ENCODE peak calls at places on chromosomes 13 and 19, in nine cellular contexts. J is fibroblast of lung, L is HCT116, B is endodermal cell, E is neuronal stem cell, G is astrocyte, I is mammary epithelial cell, F is Karpas-422, H is K562. M is an unnamed sample. For H3K27me3 and H3K4me1, the result is how much of the 10 kb centered on the place peaks cover.

GRCh38 chr13:98576963-98577822 is at the start of gene STK24:
- DNase-seq in J (peak), L (no peak), B (peak), E (peak), G (peak), I (peak), F (peak), H (peak), M (peak)

GRCh38 chr13:105513448-105513847 is 1022.0 kb downstream of the EFNB2 start:
- DNase-seq in J (no peak), L (no peak), B (no peak), E (no peak), G (no peak), I (no peak), F (no peak), H (no peak), M (no peak)

GRCh38 chr19:28334419-28334818 is 878.5 kb downstream of the UQCRFS1 start:
- DNase-seq in J (no peak), L (no peak), B (no peak), E (no peak), G (no peak), I (peak), F (no peak), H (no peak), M (no peak)

GRCh38 chr13:98490195-98490771 is 86.6 kb downstream of the STK24 start:
- DNase-seq in J (no peak), L (no peak), B (peak), E (no peak), G (no peak), I (no peak), F (no peak), H (no peak), M (no peak)

GRCh38 chr13:26502826-26503225 is 54.7 kb upstream of the WASF3 start:
- DNase-seq in J (peak), L (no peak), B (peak), E (no peak), G (peak), I (peak), F (no peak), H (no peak), M (no peak)

GRCh38 chr13:80824231-80824630 is 483.3 kb upstream of the SPRY2 start:
- DNase-seq in J (peak), L (no peak), B (no peak), E (no peak), G (peak), I (no peak), F (no peak), H (no peak), M (no peak)

GRCh38 chr19:49921871-49922755 is 6.9 kb upstream of the ATF5 start:
- DNase-seq in J (peak), L (no peak), B (peak), E (no peak), G (peak), I (peak), F (no peak), H (no peak), M (no peak)

GRCh38 chr13:36966404-36966803 is 32.7 kb downstream of the ALG5 start:
- DNase-seq in J (no peak), L (no peak), B (no peak), E (no peak), G (no peak), I (no peak), F (no peak), H (no peak), M (no peak)

GRCh38 chr13:72204291-72204690 is 337.3 kb upstream of the DACH1 start:
- DNase-seq in J (peak), L (peak), B (no peak), E (no peak), G (peak), I (peak), F (no peak), H (no peak), M (no peak)

GRCh38 chr19:7442423-7442822 is 46.4 kb downstream of the PEX11G start:
- DNase-seq in J (no peak), L (no peak), B (no peak), E (no peak), G (no peak), I (no peak), F (no peak), H (no peak), M (no peak)

GRCh38 chr19:16330368-16330801 is 5.8 kb downstream of the KLF2 start:
- DNase-seq in J (peak), L (peak), B (peak), E (no peak), G (peak), I (peak), F (peak), H (peak), M (peak)

GRCh38 chr19:7199613-7200533 is 94.3 kb downstream of the INSR start:
- DNase-seq in J (no peak), L (peak), B (peak), E (no peak), G (no peak), I (no peak), F (no peak), H (no peak), M (peak)

GRCh38 chr13:41099986-41100385 is 32.6 kb downstream of the KBTBD6 start:
- DNase-seq in J (no peak), L (no peak), B (no peak), E (no peak), G (no peak), I (no peak), F (no peak), H (no peak), M (no peak)

GRCh38 chr19:40802300-40803169 is 3.5 kb downstream of the EGLN2 start:
- DNase-seq in J (no peak), L (no peak), B (no peak), E (no peak), G (no peak), I (no peak), F (peak), H (no peak), M (peak)
- H3K27me3 ChIP-seq in J (under half), L (under half), B (under half), E (under half), G (under half), I (under half), F (under half), H (under half), M (under half)

DNA sequence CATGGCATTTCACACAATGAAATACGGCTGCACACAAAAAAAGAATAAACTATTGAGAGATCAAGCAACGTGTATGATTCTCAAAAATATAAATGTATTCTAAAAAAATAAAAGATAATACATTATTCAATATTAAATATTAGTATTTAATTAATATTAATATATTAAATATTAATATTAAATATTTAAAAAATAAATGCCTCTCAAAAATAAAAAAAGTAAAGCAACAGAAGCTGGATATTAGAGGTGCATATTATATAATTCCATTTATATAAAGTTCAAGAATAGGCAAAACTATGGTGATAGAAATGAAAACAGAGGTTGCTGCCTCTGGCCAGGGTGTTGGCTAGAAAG is 57.1 kb downstream of the GADD45B start:
- DNase-seq in J (no peak), L (no peak), B (no peak), E (no peak), G (no peak), I (no peak), F (no peak), H (no peak), M (no peak)
- H3K9ac ChIP-seq in J (no peak), L (peak), B (peak), E (no peak), G (no peak), I (no peak), F (no peak), H (no peak), M (no peak)

DNA sequence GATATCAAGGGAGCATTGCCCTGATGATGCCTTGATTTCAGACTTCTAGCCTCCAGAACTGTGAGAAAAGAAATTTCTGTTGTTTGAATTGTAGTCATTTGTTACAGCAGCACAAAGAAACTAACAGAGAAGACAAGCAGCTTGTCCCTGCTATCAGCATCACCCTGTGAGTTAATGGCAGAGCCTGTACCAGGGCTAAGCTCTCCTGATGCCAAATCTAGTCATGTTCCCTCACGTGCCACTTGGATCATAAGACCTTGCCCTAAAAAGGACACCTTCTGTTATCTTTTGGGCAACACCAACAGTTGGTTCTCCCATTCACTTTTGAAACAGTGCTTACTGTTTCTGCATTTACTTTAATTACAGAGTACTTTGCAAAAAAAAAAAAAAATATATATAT is 14.8 kb downstream of the RCBTB2 start:
- DNase-seq in J (no peak), L (no peak), B (no peak), E (no peak), G (no peak), I (no peak), F (peak), H (no peak), M (no peak)
- H3K4me1 ChIP-seq in J (under half), L (under half), B (under half), E (under half), G (under half), I (under half), F (under half), H (under half), M (under half)

GRCh38 chr19:45972081-45972943 is 1.4 kb downstream of the NOVA2 start:
- DNase-seq in J (peak), L (no peak), B (peak), E (no peak), G (no peak), I (no peak), F (no peak), H (peak), M (no peak)
- H3K27me3 ChIP-seq in J (under half), L (under half), B (half or more), E (under half), G (under half), I (under half), F (under half), H (half or more), M (under half)

GRCh38 chr19:57708641-57709354 is at the start of gene ZNF154:
- DNase-seq in J (peak), L (no peak), B (peak), E (peak), G (peak), I (no peak), F (no peak), H (no peak), M (peak)
- H3K9ac ChIP-seq in J (peak), L (no peak), B (peak), E (peak), G (peak), I (no peak), F (no peak), H (no peak), M (no peak)

GRCh38 chr13:38012096-38012495 is 142.5 kb upstream of the TRPC4 start:
- DNase-seq in J (no peak), L (no peak), B (no peak), E (no peak), G (no peak), I (no peak), F (no peak), H (no peak), M (no peak)
- H3K4me1 ChIP-seq in J (under half), L (under half), B (under half), E (under half), G (under half), I (under half), F (under half), H (under half), M (under half)

DNA sequence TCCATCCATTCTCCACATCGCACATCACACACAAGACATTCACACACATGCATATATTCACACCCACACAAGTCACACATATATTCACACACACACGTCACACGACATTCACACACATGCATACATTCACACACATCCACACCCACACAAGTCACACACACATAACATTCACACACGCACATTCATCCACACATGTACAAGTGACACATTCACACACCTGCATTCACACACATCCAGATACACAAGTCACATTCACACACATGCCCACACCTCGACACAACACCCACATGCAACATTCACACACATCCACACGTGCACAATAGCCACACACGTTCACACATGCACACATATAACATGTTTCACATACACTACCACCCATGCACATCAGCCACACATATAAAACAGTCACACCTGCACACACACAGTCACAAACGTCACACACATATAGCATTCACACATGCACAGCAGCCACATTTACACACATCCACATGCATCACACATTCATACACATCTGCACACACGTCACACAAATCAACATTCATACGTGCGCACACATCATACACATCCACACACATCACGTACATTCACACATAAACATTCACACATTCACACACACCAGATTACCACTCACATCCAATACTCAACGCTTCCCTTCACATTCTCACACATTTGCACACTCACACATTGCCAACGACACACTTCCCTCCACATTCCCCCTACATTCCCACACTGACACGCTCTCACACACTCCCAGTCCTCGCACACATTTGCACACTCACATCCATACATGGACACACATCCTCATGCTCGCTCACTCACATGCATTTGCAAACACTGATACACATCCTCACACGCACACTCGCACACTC is 41.0 kb downstream of the ANKRD10 start:
- DNase-seq in J (no peak), L (no peak), B (peak), E (no peak), G (no peak), I (no peak), F (no peak), H (no peak), M (no peak)
- H3K27me3 ChIP-seq in J (under half), L (under half), B (under half), E (under half), G (under half), I (under half), F (under half), H (under half), M (under half)

GRCh38 chr19:19525611-19526380 is 2.9 kb upstream of the YJEFN3 start:
- DNase-seq in J (no peak), L (no peak), B (no peak), E (no peak), G (no peak), I (no peak), F (peak), H (no peak), M (no peak)
- H3K9ac ChIP-seq in J (no peak), L (no peak), B (no peak), E (no peak), G (no peak), I (no peak), F (peak), H (no peak), M (no peak)

M was measured in colonic mucosa.